ENCODE peak calls at places on chromosome 3, in six cellular contexts. One of them, this sample, is unnamed.

GRCh38 chr3:177144922-177145321 is 52.4 kb downstream of the TBL1XR1 start:
- DNase-seq in H1: no peak
- DNase-seq in prostate gland: no peak
- DNase-seq in breast epithelium: no peak
- DNase-seq in stomach: no peak
- DNase-seq in GM12891: no peak
- DNase-seq in this sample: no peak

GRCh38 chr3:40885423-40885822 is 313.9 kb upstream of the CTNNB1 start:
- DNase-seq in H1: no peak
- DNase-seq in prostate gland: no peak
- DNase-seq in breast epithelium: no peak
- DNase-seq in stomach: no peak
- DNase-seq in GM12891: no peak
- DNase-seq in this sample: no peak

GRCh38 chr3:32186097-32186496 is 52.4 kb upstream of the CMTM8 start:
- DNase-seq in H1: no peak
- DNase-seq in prostate gland: no peak
- DNase-seq in breast epithelium: no peak
- DNase-seq in stomach: no peak
- DNase-seq in GM12891: no peak
- DNase-seq in this sample: no peak

GRCh38 chr3:123672429-123673146 is 87.7 kb upstream of the HACD2 start:
- DNase-seq in H1: no peak
- DNase-seq in prostate gland: no peak
- DNase-seq in breast epithelium: no peak
- DNase-seq in stomach: no peak
- DNase-seq in GM12891: no peak
- DNase-seq in this sample: no peak

GRCh38 chr3:76554717-76555116 is 485.2 kb upstream of the ROBO2 start:
- DNase-seq in H1: no peak
- DNase-seq in prostate gland: no peak
- DNase-seq in breast epithelium: no peak
- DNase-seq in stomach: no peak
- DNase-seq in GM12891: no peak
- DNase-seq in this sample: no peak

GRCh38 chr3:100401674-100402036 is 316 bp downstream of the LNP1 start:
- DNase-seq in H1: no peak
- DNase-seq in prostate gland: peak; percentile 24
- DNase-seq in breast epithelium: no peak
- DNase-seq in stomach: no peak
- DNase-seq in GM12891: no peak
- DNase-seq in this sample: peak; percentile 29

GRCh38 chr3:13513051-13513912 is 33.2 kb downstream of the HDAC11 start:
- DNase-seq in H1: no peak
- DNase-seq in prostate gland: no peak
- DNase-seq in breast epithelium: no peak
- DNase-seq in stomach: no peak
- DNase-seq in GM12891: no peak
- DNase-seq in this sample: no peak

GRCh38 chr3:14222900-14223594 is 44.4 kb downstream of the LSM3 start:
- DNase-seq in H1: no peak
- DNase-seq in prostate gland: no peak
- DNase-seq in breast epithelium: no peak
- DNase-seq in stomach: no peak
- DNase-seq in GM12891: no peak
- DNase-seq in this sample: no peak

GRCh38 chr3:196694202-196694638 is 17.8 kb downstream of the CEP19 start:
- DNase-seq in H1: no peak
- DNase-seq in prostate gland: no peak
- DNase-seq in breast epithelium: no peak
- DNase-seq in stomach: no peak
- DNase-seq in GM12891: no peak
- DNase-seq in this sample: no peak

GRCh38 chr3:184944221-184944620 is 132.3 kb downstream of the VPS8 start:
- DNase-seq in H1: no peak
- DNase-seq in prostate gland: no peak
- DNase-seq in breast epithelium: no peak
- DNase-seq in stomach: no peak
- DNase-seq in GM12891: no peak
- DNase-seq in this sample: no peak

GRCh38 chr3:39209329-39209970 is 17.1 kb upstream of the XIRP1 start:
- DNase-seq in H1: no peak
- DNase-seq in prostate gland: no peak
- DNase-seq in breast epithelium: no peak
- DNase-seq in stomach: no peak
- DNase-seq in GM12891: no peak
- DNase-seq in this sample: no peak

GRCh38 chr3:58994746-58995330 is 55.0 kb downstream of the CFAP20DC start:
- DNase-seq in H1: peak; percentile 5
- DNase-seq in prostate gland: peak; percentile 21
- DNase-seq in breast epithelium: no peak
- DNase-seq in stomach: no peak
- DNase-seq in GM12891: peak; percentile 11
- DNase-seq in this sample: peak; percentile 18

GRCh38 chr3:195068045-195068444 is 202.9 kb downstream of the XXYLT1 start:
- DNase-seq in H1: no peak
- DNase-seq in prostate gland: no peak
- DNase-seq in breast epithelium: no peak
- DNase-seq in stomach: no peak
- DNase-seq in GM12891: no peak
- DNase-seq in this sample: no peak

GRCh38 chr3:64259646-64260045 is 34.4 kb upstream of the PRICKLE2 start:
- DNase-seq in H1: no peak
- DNase-seq in prostate gland: no peak
- DNase-seq in breast epithelium: no peak
- DNase-seq in stomach: no peak
- DNase-seq in GM12891: no peak
- DNase-seq in this sample: no peak

GRCh38 chr3:134299185-134299887 is 48.7 kb upstream of the RYK start:
- DNase-seq in H1: no peak
- DNase-seq in prostate gland: no peak
- DNase-seq in breast epithelium: no peak
- DNase-seq in stomach: no peak
- DNase-seq in GM12891: no peak
- DNase-seq in this sample: no peak

GRCh38 chr3:153285982-153286381 is 124.0 kb downstream of the RAP2B start:
- DNase-seq in H1: no peak
- DNase-seq in prostate gland: no peak
- DNase-seq in breast epithelium: no peak
- DNase-seq in stomach: no peak
- DNase-seq in GM12891: no peak
- DNase-seq in this sample: no peak

GRCh38 chr3:98732239-98733054 is 30.7 kb upstream of the ST3GAL6 start:
- DNase-seq in H1: peak; percentile 31
- DNase-seq in prostate gland: peak; percentile 83
- DNase-seq in breast epithelium: peak; percentile 54
- DNase-seq in stomach: peak; percentile 61
- DNase-seq in GM12891: peak; percentile 39
- DNase-seq in this sample: peak; percentile 23

GRCh38 chr3:16987141-16987540 is 102.4 kb downstream of the PLCL2 start:
- DNase-seq in H1: no peak
- DNase-seq in prostate gland: no peak
- DNase-seq in breast epithelium: no peak
- DNase-seq in stomach: no peak
- DNase-seq in GM12891: no peak
- DNase-seq in this sample: no peak

GRCh38 chr3:134685881-134686802 is 35.3 kb upstream of the KY start:
- DNase-seq in H1: no peak
- DNase-seq in prostate gland: no peak
- DNase-seq in breast epithelium: no peak
- DNase-seq in stomach: no peak
- DNase-seq in GM12891: no peak
- DNase-seq in this sample: no peak

GRCh38 chr3:178558637-178559036 is 22.4 kb downstream of the KCNMB2 start:
- DNase-seq in H1: no peak
- DNase-seq in prostate gland: no peak
- DNase-seq in breast epithelium: no peak
- DNase-seq in stomach: no peak
- DNase-seq in GM12891: no peak
- DNase-seq in this sample: no peak

GRCh38 chr3:17986393-17986816 is 244.0 kb upstream of the TBC1D5 start:
- DNase-seq in H1: no peak
- DNase-seq in prostate gland: no peak
- DNase-seq in breast epithelium: no peak
- DNase-seq in stomach: no peak
- DNase-seq in GM12891: no peak
- DNase-seq in this sample: no peak

DNA sequence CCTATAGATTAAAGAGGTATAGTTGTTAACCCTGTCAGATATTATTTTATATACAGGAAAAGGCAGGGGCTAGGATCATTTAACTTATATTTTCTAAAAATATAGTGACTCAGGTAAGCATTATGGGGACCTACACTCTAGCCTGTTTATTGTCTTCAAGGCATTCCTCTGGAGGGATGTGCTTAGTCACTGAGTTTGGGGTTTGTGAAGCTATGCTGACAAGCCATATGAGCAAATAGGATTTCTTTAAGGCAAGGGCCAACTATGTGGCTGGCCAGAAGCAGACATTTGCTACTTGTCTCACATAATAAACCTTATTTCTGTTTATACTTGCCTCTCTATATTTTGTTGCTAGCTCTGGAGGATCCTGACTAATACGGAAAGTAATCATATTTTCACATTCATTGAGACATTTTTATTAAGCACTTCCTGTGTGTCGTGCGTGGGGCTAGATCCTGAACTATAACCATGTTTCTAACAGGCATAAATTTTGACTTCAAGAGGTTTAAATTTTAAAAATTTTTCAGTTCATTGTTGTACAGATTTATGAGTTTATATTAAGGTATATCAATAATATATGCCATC is 153.4 kb downstream of the OTOL1 start:
- DNase-seq in H1: no peak
- DNase-seq in prostate gland: no peak
- DNase-seq in breast epithelium: no peak
- DNase-seq in stomach: no peak
- DNase-seq in GM12891: no peak
- DNase-seq in this sample: no peak
- TF ChIP-seq POLR2AphosphoS5 in H1: no peak
- TF ChIP-seq POLR2AphosphoS5 in prostate gland: no peak
- TF ChIP-seq POLR2AphosphoS5 in breast epithelium: no peak
- TF ChIP-seq POLR2AphosphoS5 in stomach: no peak
- TF ChIP-seq POLR2AphosphoS5 in GM12891: no peak
- TF ChIP-seq POLR2AphosphoS5 in this sample: no peak

GRCh38 chr3:136988651-136989050 is 30.9 kb downstream of the IL20RB start:
- DNase-seq in H1: no peak
- DNase-seq in prostate gland: no peak
- DNase-seq in breast epithelium: no peak
- DNase-seq in stomach: no peak
- DNase-seq in GM12891: no peak
- DNase-seq in this sample: no peak
- TF ChIP-seq POLR2AphosphoS5 in H1: no peak
- TF ChIP-seq POLR2AphosphoS5 in prostate gland: no peak
- TF ChIP-seq POLR2AphosphoS5 in breast epithelium: no peak
- TF ChIP-seq POLR2AphosphoS5 in stomach: no peak
- TF ChIP-seq POLR2AphosphoS5 in GM12891: no peak
- TF ChIP-seq POLR2AphosphoS5 in this sample: no peak

DNA sequence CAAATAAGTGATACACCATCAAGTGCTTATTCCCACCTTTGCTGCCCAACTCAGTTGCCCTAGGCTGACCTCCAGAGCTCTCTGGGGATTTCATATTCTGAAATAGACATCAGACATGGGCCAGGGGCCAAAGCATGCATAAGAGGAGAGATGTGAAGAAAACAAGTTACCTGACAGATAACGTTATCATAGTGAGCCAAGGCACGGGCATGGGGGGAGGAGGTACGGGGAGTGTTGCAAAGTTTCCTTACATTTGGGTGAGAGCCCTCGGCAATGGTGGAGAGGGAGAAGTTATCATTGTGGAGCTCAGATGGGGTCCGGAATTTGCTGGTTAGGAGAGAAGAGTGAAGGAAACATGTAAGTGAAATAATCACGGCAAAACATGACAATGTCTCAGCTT is 9.8 kb downstream of the CSPG5 start:
- DNase-seq in H1: no peak
- DNase-seq in prostate gland: no peak
- DNase-seq in breast epithelium: no peak
- DNase-seq in stomach: no peak
- DNase-seq in GM12891: no peak
- DNase-seq in this sample: no peak
- TF ChIP-seq POLR2AphosphoS5 in H1: no peak
- TF ChIP-seq POLR2AphosphoS5 in prostate gland: no peak
- TF ChIP-seq POLR2AphosphoS5 in breast epithelium: no peak
- TF ChIP-seq POLR2AphosphoS5 in stomach: no peak
- TF ChIP-seq POLR2AphosphoS5 in GM12891: no peak
- TF ChIP-seq POLR2AphosphoS5 in this sample: no peak

GRCh38 chr3:102181202-102181920 is 253.5 kb upstream of the ZPLD1 start:
- DNase-seq in H1: no peak
- DNase-seq in prostate gland: no peak
- DNase-seq in breast epithelium: no peak
- DNase-seq in stomach: no peak
- DNase-seq in GM12891: no peak
- DNase-seq in this sample: no peak
- TF ChIP-seq POLR2AphosphoS5 in H1: no peak
- TF ChIP-seq POLR2AphosphoS5 in prostate gland: no peak
- TF ChIP-seq POLR2AphosphoS5 in breast epithelium: peak; percentile 17
- TF ChIP-seq POLR2AphosphoS5 in stomach: peak; percentile 9
- TF ChIP-seq POLR2AphosphoS5 in GM12891: no peak
- TF ChIP-seq POLR2AphosphoS5 in this sample: no peak

GRCh38 chr3:150054635-150055034 is 83.9 kb upstream of the PFN2 start:
- DNase-seq in H1: no peak
- DNase-seq in prostate gland: no peak
- DNase-seq in breast epithelium: no peak
- DNase-seq in stomach: no peak
- DNase-seq in GM12891: no peak
- DNase-seq in this sample: no peak
- TF ChIP-seq POLR2AphosphoS5 in H1: no peak
- TF ChIP-seq POLR2AphosphoS5 in prostate gland: no peak
- TF ChIP-seq POLR2AphosphoS5 in breast epithelium: no peak
- TF ChIP-seq POLR2AphosphoS5 in stomach: no peak
- TF ChIP-seq POLR2AphosphoS5 in GM12891: no peak
- TF ChIP-seq POLR2AphosphoS5 in this sample: no peak

GRCh38 chr3:156459434-156459833 is 95.5 kb downstream of the SSR3 start:
- DNase-seq in H1: no peak
- DNase-seq in prostate gland: peak; percentile 13
- DNase-seq in breast epithelium: no peak
- DNase-seq in stomach: no peak
- DNase-seq in GM12891: no peak
- DNase-seq in this sample: no peak
- TF ChIP-seq POLR2AphosphoS5 in H1: no peak
- TF ChIP-seq POLR2AphosphoS5 in prostate gland: no peak
- TF ChIP-seq POLR2AphosphoS5 in breast epithelium: no peak
- TF ChIP-seq POLR2AphosphoS5 in stomach: peak; percentile 59
- TF ChIP-seq POLR2AphosphoS5 in GM12891: no peak
- TF ChIP-seq POLR2AphosphoS5 in this sample: peak; percentile 48

GRCh38 chr3:191141728-191142127 is 57.3 kb upstream of the OSTN start:
- DNase-seq in H1: no peak
- DNase-seq in prostate gland: no peak
- DNase-seq in breast epithelium: no peak
- DNase-seq in stomach: no peak
- DNase-seq in GM12891: no peak
- DNase-seq in this sample: no peak
- TF ChIP-seq POLR2AphosphoS5 in H1: no peak
- TF ChIP-seq POLR2AphosphoS5 in prostate gland: no peak
- TF ChIP-seq POLR2AphosphoS5 in breast epithelium: no peak
- TF ChIP-seq POLR2AphosphoS5 in stomach: no peak
- TF ChIP-seq POLR2AphosphoS5 in GM12891: no peak
- TF ChIP-seq POLR2AphosphoS5 in this sample: no peak

GRCh38 chr3:156535162-156535627 is 19.7 kb downstream of the SSR3 start:
- DNase-seq in H1: peak; percentile 46
- DNase-seq in prostate gland: no peak
- DNase-seq in breast epithelium: no peak
- DNase-seq in stomach: peak; percentile 29
- DNase-seq in GM12891: no peak
- DNase-seq in this sample: peak; percentile 51
- TF ChIP-seq POLR2AphosphoS5 in H1: no peak
- TF ChIP-seq POLR2AphosphoS5 in prostate gland: peak; percentile 30
- TF ChIP-seq POLR2AphosphoS5 in breast epithelium: peak; percentile 27
- TF ChIP-seq POLR2AphosphoS5 in stomach: peak; percentile 88
- TF ChIP-seq POLR2AphosphoS5 in GM12891: no peak
- TF ChIP-seq POLR2AphosphoS5 in this sample: peak; percentile 66

GRCh38 chr3:172332256-172333041 is 115.8 kb downstream of the GHSR start:
- DNase-seq in H1: no peak
- DNase-seq in prostate gland: peak; percentile 67
- DNase-seq in breast epithelium: no peak
- DNase-seq in stomach: peak; percentile 76
- DNase-seq in GM12891: peak; percentile 28
- DNase-seq in this sample: peak; percentile 75
- TF ChIP-seq POLR2AphosphoS5 in H1: no peak
- TF ChIP-seq POLR2AphosphoS5 in prostate gland: peak; percentile 37
- TF ChIP-seq POLR2AphosphoS5 in breast epithelium: peak; percentile 47
- TF ChIP-seq POLR2AphosphoS5 in stomach: peak; percentile 60
- TF ChIP-seq POLR2AphosphoS5 in GM12891: no peak
- TF ChIP-seq POLR2AphosphoS5 in this sample: no peak

This sample was measured in transverse colon.